ENCODE peak calls at places on chromosomes 3 and 15, in four cellular contexts. H is AML-193, V is NCI-H1105 treated with DMSO at 0.1 percent for 48 hours, Q is T-helper 2 cell. A is an unnamed sample.

GRCh38 chr3:154148541-154148940 is 27.4 kb downstream of the ARHGEF26 start:
- DNase-seq in V (no peak), Q (no peak), H (no peak), A (no peak)

GRCh38 chr15:57909388-57909787 is 156.1 kb downstream of the ALDH1A2 start:
- DNase-seq in Q (no peak), V (no peak), H (no peak), A (no peak)

GRCh38 chr3:78258798-78259197 is 1218.9 kb downstream of the ROBO2 start:
- DNase-seq in H (no peak), Q (no peak), V (no peak), A (no peak)

GRCh38 chr3:53075743-53076140 is 29.9 kb upstream of the SFMBT1 start:
- DNase-seq in V (no peak), Q (no peak), H (no peak), A (no peak)

GRCh38 chr3:112030911-112031310 is 3.6 kb upstream of the TMPRSS7 start:
- DNase-seq in Q (no peak), H (no peak), V (no peak), A (no peak)

GRCh38 chr3:110526732-110527727 is 544.6 kb upstream of the NECTIN3 start:
- DNase-seq in Q (no peak), H (no peak), V (no peak), A (no peak)

GRCh38 chr15:90142216-90143175 is 40.2 kb upstream of the IDH2 start:
- DNase-seq in V (no peak), H (no peak), Q (peak; percentile 42), A (peak; percentile 37)

GRCh38 chr15:62071711-62072308 is 5.0 kb downstream of the C2CD4A start:
- DNase-seq in H (peak; percentile 51), Q (no peak), V (peak; percentile 72), A (no peak)

GRCh38 chr3:32238816-32239637 is 547 bp downstream of the CMTM8 start:
- DNase-seq in H (peak; percentile 25), V (peak; percentile 30), Q (no peak), A (no peak)

GRCh38 chr3:135197246-135197645 is 402.2 kb downstream of the EPHB1 start:
- DNase-seq in V (no peak), Q (no peak), H (no peak), A (no peak)

GRCh38 chr15:80674245-80674614 is 20.9 kb upstream of the ABHD17C start:
- DNase-seq in H (peak; percentile 8), V (no peak), Q (no peak), A (no peak)

GRCh38 chr3:64248247-64248646 is 23.0 kb upstream of the PRICKLE2 start:
- DNase-seq in V (no peak), Q (no peak), H (no peak), A (no peak)

GRCh38 chr3:42071720-42072582 is 19.2 kb upstream of the TRAK1 start:
- DNase-seq in H (peak; percentile 89), V (peak; percentile 78), Q (no peak), A (no peak)

A was measured in T-helper 17 cell.